ENCODE peak calls at places on chromosomes 5 and 9, in seven cellular contexts. M is progenitor cell of endocrine pancreas, F is WERI-Rb-1, U is PC-9, G is mucosa of gallbladder, W is lung microvascular endothelial cell, S is SK-MEL-5. O is an unnamed sample.

GRCh38 chr9:130139251-130139650 is 33.0 kb upstream of the NCS1 start:
- DNase-seq in S (no peak), F (no peak), M (no peak), U (no peak), G (no peak), W (no peak), O (no peak)

GRCh38 chr9:124291801-124292396 is 34.1 kb downstream of the NEK6 start:
- DNase-seq in G (no peak), U (no peak), M (no peak), F (no peak), W (peak; percentile 19), S (no peak), O (no peak)

GRCh38 chr9:134187110-134187531 is 22.8 kb upstream of the RNU6ATAC start:
- DNase-seq in F (peak; percentile 5), G (no peak), U (no peak), M (no peak), S (peak; percentile 34), W (no peak), O (peak; percentile 22)

GRCh38 chr5:1505506-1506241 is 18.1 kb downstream of the LPCAT1 start:
- DNase-seq in U (no peak), M (no peak), G (no peak), F (peak; percentile 81), S (no peak), W (no peak), O (peak; percentile 51)

GRCh38 chr9:113168809-113169208 is 18.0 kb downstream of the SLC31A2 start:
- DNase-seq in W (no peak), M (no peak), S (no peak), G (no peak), U (no peak), F (no peak), O (no peak)

GRCh38 chr9:100013573-100013972 is 85.2 kb downstream of the ERP44 start:
- DNase-seq in F (no peak), W (no peak), G (no peak), S (no peak), U (no peak), M (no peak), O (no peak)

GRCh38 chr5:82593481-82593880 is 315.3 kb upstream of the RPS23 start:
- DNase-seq in S (no peak), M (no peak), G (no peak), U (no peak), F (no peak), W (no peak), O (no peak)

GRCh38 chr5:55993628-55994501 is 898 bp downstream of the IL6ST start:
- DNase-seq in U (peak; percentile 68), G (no peak), W (peak; percentile 17), M (no peak), F (no peak), S (peak; percentile 19), O (no peak)

GRCh38 chr9:136552117-136552685 is 6.4 kb upstream of the NOTCH1 start:
- DNase-seq in U (no peak), W (no peak), S (no peak), M (no peak), F (peak; percentile 40), G (no peak), O (no peak)

GRCh38 chr9:128899566-128900322 is 17.8 kb downstream of the LRRC8A start:
- DNase-seq in F (no peak), S (no peak), M (no peak), U (no peak), G (no peak), W (no peak), O (no peak)

GRCh38 chr9:115213777-115214428 is 95.9 kb upstream of the TNC start:
- DNase-seq in M (no peak), G (peak; percentile 39), S (no peak), W (peak; percentile 9), F (no peak), U (peak; percentile 79), O (no peak)

GRCh38 chr5:151581347-151581746 is 9.8 kb downstream of the FAT2 start:
- DNase-seq in U (no peak), W (no peak), F (no peak), G (no peak), S (no peak), M (no peak), O (no peak)

GRCh38 chr5:38888023-38888422 is 42.2 kb downstream of the OSMR start:
- DNase-seq in U (no peak), S (no peak), W (no peak), G (no peak), M (no peak), F (no peak), O (no peak)

GRCh38 chr5:146553446-146553845 is 37.5 kb upstream of the GPR151 start:
- DNase-seq in F (no peak), S (peak; percentile 31), W (no peak), U (no peak), M (no peak), G (no peak), O (no peak)

GRCh38 chr5:10902145-10902544 is 141.1 kb upstream of the DAP start:
- DNase-seq in U (no peak), S (no peak), G (no peak), F (no peak), M (no peak), W (peak; percentile 67), O (no peak)

GRCh38 chr9:573551-574410 is 267.7 kb upstream of the DMRT1 start:
- DNase-seq in M (no peak), U (peak; percentile 46), S (peak; percentile 1), F (no peak), G (no peak), W (no peak), O (no peak)

GRCh38 chr5:57181151-57181550 is 7.3 kb downstream of the GPBP1 start:
- DNase-seq in G (no peak), S (no peak), W (no peak), M (no peak), F (no peak), U (no peak), O (no peak)

GRCh38 chr9:106432631-106433030 is 430.3 kb upstream of the ZNF462 start:
- DNase-seq in G (no peak), S (no peak), W (no peak), F (no peak), M (no peak), U (peak; percentile 41), O (no peak)

GRCh38 chr5:173875189-173875588 is 13.0 kb upstream of the CPEB4 start:
- DNase-seq in U (no peak), G (no peak), F (no peak), M (no peak), W (no peak), S (no peak), O (no peak)